ENCODE peak calls at places on chromosome 6, in ten cellular contexts. K is ACHN; T is GDM1; H is GM04504; O is EL; X is stimulated activated CD8-positive, alpha-beta memory T cell treated with anti-CD3 and anti-CD28 coated beads, Interleukin-2, amount 100 ng/mL, for 1 hour; Z is thyroid gland; Q is amniotic epithelial cell; N is SJSA1; R is HFFc6. V is an unnamed sample.

GRCh38 chr6:152380351-152380767 is 256.8 kb downstream of the SYNE1 start:
- DNase-seq in K (peak; percentile 65), T (no peak), H (peak; percentile 55), O (peak; percentile 70), X (no peak), Z (no peak), Q (peak; percentile 92), N (no peak), R (peak; percentile 77), V (no peak)

GRCh38 chr6:43125119-43125518 is 46.0 kb upstream of the SRF start:
- DNase-seq in K (no peak), T (no peak), H (peak; percentile 57), O (peak; percentile 88), X (no peak), Z (no peak), Q (peak; percentile 97), N (no peak), R (peak; percentile 77), V (no peak)

GRCh38 chr6:11384531-11385309 is 152.3 kb upstream of the NEDD9 start:
- DNase-seq in K (no peak), T (no peak), H (peak; percentile 20), O (peak; percentile 56), X (no peak), Z (no peak), Q (peak; percentile 74), N (no peak), R (no peak), V (no peak)

GRCh38 chr6:64301307-64302236 is 666.0 kb downstream of the PHF3 start:
- DNase-seq in K (no peak), T (no peak), H (no peak), O (no peak), X (no peak), Z (no peak), Q (no peak), N (no peak), R (no peak), V (no peak)

GRCh38 chr6:36727491-36728021 is 29.9 kb downstream of the RAB44 start:
- DNase-seq in K (peak; percentile 2), T (peak; percentile 28), H (no peak), O (peak; percentile 23), X (no peak), Z (no peak), Q (peak; percentile 54), N (no peak), R (no peak), V (no peak)

GRCh38 chr6:130115036-130115435 is 96.7 kb downstream of the L3MBTL3 start:
- DNase-seq in K (no peak), T (no peak), H (no peak), O (no peak), X (no peak), Z (no peak), Q (no peak), N (no peak), R (no peak), V (no peak)

GRCh38 chr6:41280658-41281057 is 5.8 kb downstream of the TREM1 start:
- DNase-seq in K (no peak), T (no peak), H (no peak), O (no peak), X (no peak), Z (no peak), Q (no peak), N (no peak), R (no peak), V (no peak)

GRCh38 chr6:41650120-41650519 is 11.9 kb downstream of the MDFI start:
- DNase-seq in K (no peak), T (no peak), H (no peak), O (no peak), X (no peak), Z (no peak), Q (no peak), N (no peak), R (no peak), V (no peak)

GRCh38 chr6:21115111-21115510 is 478.4 kb upstream of the SOX4 start:
- DNase-seq in K (no peak), T (no peak), H (peak; percentile 25), O (no peak), X (no peak), Z (peak; percentile 17), Q (peak; percentile 57), N (no peak), R (no peak), V (peak; percentile 30)

GRCh38 chr6:2630362-2630761 is 120.4 kb downstream of the MYLK4 start:
- DNase-seq in K (peak; percentile 78), T (no peak), H (peak; percentile 49), O (peak; percentile 97), X (no peak), Z (no peak), Q (peak; percentile 97), N (peak; percentile 70), R (peak; percentile 89), V (no peak)

GRCh38 chr6:132712366-132712765 is 1.5 kb downstream of the VNN1 start:
- DNase-seq in K (peak; percentile 37), T (no peak), H (no peak), O (peak; percentile 70), X (no peak), Z (no peak), Q (peak; percentile 59), N (no peak), R (peak; percentile 43), V (no peak)

GRCh38 chr6:111564482-111564945 is 41.2 kb downstream of the TRAF3IP2 start:
- DNase-seq in K (peak; percentile 17), T (peak; percentile 23), H (peak; percentile 55), O (peak; percentile 79), X (no peak), Z (peak; percentile 53), Q (peak; percentile 76), N (peak; percentile 53), R (peak; percentile 79), V (peak; percentile 78)

GRCh38 chr6:29831776-29832175 is 4.2 kb downstream of the HLA-G start:
- DNase-seq in K (no peak), T (no peak), H (no peak), O (no peak), X (no peak), Z (no peak), Q (no peak), N (no peak), R (no peak), V (no peak)

GRCh38 chr6:87100216-87100615 is 5.3 kb upstream of the CGA start:
- DNase-seq in K (no peak), T (no peak), H (no peak), O (peak; percentile 13), X (no peak), Z (no peak), Q (no peak), N (no peak), R (peak; percentile 51), V (no peak)

GRCh38 chr6:54111341-54111740 is at the start of gene MLIP:
- DNase-seq in K (no peak), T (no peak), H (no peak), O (no peak), X (no peak), Z (no peak), Q (no peak), N (no peak), R (no peak), V (no peak)

GRCh38 chr6:6788394-6789020 is 200.0 kb downstream of the LY86 start:
- DNase-seq in K (peak; percentile 12), T (peak; percentile 6), H (no peak), O (no peak), X (no peak), Z (no peak), Q (peak; percentile 19), N (no peak), R (no peak), V (no peak)

GRCh38 chr6:69379518-69379917 is 417.3 kb downstream of the LMBRD1 start:
- DNase-seq in K (no peak), T (no peak), H (no peak), O (no peak), X (no peak), Z (no peak), Q (no peak), N (no peak), R (no peak), V (peak; percentile 31)

GRCh38 chr6:111750753-111751684 is 122.2 kb downstream of the FYN start:
- DNase-seq in K (no peak), T (no peak), H (no peak), O (no peak), X (no peak), Z (no peak), Q (no peak), N (no peak), R (no peak), V (no peak)

GRCh38 chr6:52407467-52407866 is 12.7 kb upstream of the EFHC1 start:
- DNase-seq in K (peak; percentile 59), T (peak; percentile 27), H (no peak), O (peak; percentile 65), X (no peak), Z (no peak), Q (peak; percentile 34), N (no peak), R (peak; percentile 68), V (peak; percentile 66)

GRCh38 chr6:34970487-34970886 is 81.4 kb downstream of the ANKS1A start:
- DNase-seq in K (no peak), T (no peak), H (no peak), O (peak; percentile 58), X (no peak), Z (no peak), Q (no peak), N (no peak), R (peak; percentile 55), V (no peak)

GRCh38 chr6:39880521-39881048 is 53.7 kb downstream of the MOCS1 start:
- DNase-seq in K (no peak), T (no peak), H (no peak), O (no peak), X (no peak), Z (no peak), Q (no peak), N (no peak), R (no peak), V (no peak)

GRCh38 chr6:140462495-140463311 is 1088.3 kb upstream of the CITED2 start:
- DNase-seq in K (no peak), T (no peak), H (peak; percentile 76), O (peak; percentile 86), X (no peak), Z (peak; percentile 30), Q (peak; percentile 95), N (no peak), R (peak; percentile 77), V (no peak)

GRCh38 chr6:9999806-10000205 is 415.1 kb downstream of the TFAP2A start:
- DNase-seq in K (no peak), T (no peak), H (no peak), O (peak; percentile 20), X (no peak), Z (no peak), Q (no peak), N (no peak), R (peak; percentile 3), V (no peak)

GRCh38 chr6:37717836-37718251 is 20.2 kb upstream of the MDGA1 start:
- DNase-seq in K (peak; percentile 44), T (no peak), H (no peak), O (peak; percentile 78), X (no peak), Z (no peak), Q (peak; percentile 28), N (no peak), R (peak; percentile 56), V (no peak)

GRCh38 chr6:146133866-146134265 is 105.0 kb downstream of the GRM1 start:
- DNase-seq in K (no peak), T (no peak), H (no peak), O (no peak), X (no peak), Z (no peak), Q (no peak), N (no peak), R (no peak), V (peak; percentile 76)

V was measured in cerebellum.